ENCODE peak calls at places on chromosome 5, in ten cellular contexts. One of them, this sample, is unnamed.

GRCh38 chr5:34762321-34762871 is 76.6 kb upstream of the TTC23L start:
- DNase-seq in G401: no peak
- DNase-seq in natural killer cell: no peak
- DNase-seq in HEK293T: no peak
- DNase-seq in Right ventricle myocardium superior: peak; percentile 59
- DNase-seq in endothelial cell: no peak
- DNase-seq in pancreas: no peak
- DNase-seq in GDM1: no peak
- DNase-seq in activated T-helper 1 cell treated with anti-CD3 and anti-CD28 coated beads, Interleukin-2, amount 50 U/mL, for 16 hours: no peak
- DNase-seq in fibroblast of the conjunctiva: peak; percentile 95
- DNase-seq in this sample: no peak

GRCh38 chr5:139415221-139415861 is 11.5 kb upstream of the SPATA24 start:
- DNase-seq in activated T-helper 1 cell treated with anti-CD3 and anti-CD28 coated beads, Interleukin-2, amount 50 U/mL, for 16 hours: no peak
- DNase-seq in G401: peak; percentile 80
- DNase-seq in fibroblast of the conjunctiva: no peak
- DNase-seq in HEK293T: no peak
- DNase-seq in natural killer cell: no peak
- DNase-seq in Right ventricle myocardium superior: peak; percentile 74
- DNase-seq in pancreas: peak; percentile 33
- DNase-seq in GDM1: no peak
- DNase-seq in endothelial cell: no peak
- DNase-seq in this sample: peak; percentile 69

GRCh38 chr5:59709833-59710232 is 183.7 kb downstream of the PDE4D start:
- DNase-seq in natural killer cell: no peak
- DNase-seq in pancreas: no peak
- DNase-seq in G401: no peak
- DNase-seq in Right ventricle myocardium superior: no peak
- DNase-seq in HEK293T: no peak
- DNase-seq in GDM1: no peak
- DNase-seq in endothelial cell: no peak
- DNase-seq in fibroblast of the conjunctiva: peak; percentile 48
- DNase-seq in activated T-helper 1 cell treated with anti-CD3 and anti-CD28 coated beads, Interleukin-2, amount 50 U/mL, for 16 hours: no peak
- DNase-seq in this sample: no peak

GRCh38 chr5:165881259-165881658 is 2375.8 kb downstream of the MAT2B start:
- DNase-seq in pancreas: no peak
- DNase-seq in Right ventricle myocardium superior: no peak
- DNase-seq in GDM1: no peak
- DNase-seq in activated T-helper 1 cell treated with anti-CD3 and anti-CD28 coated beads, Interleukin-2, amount 50 U/mL, for 16 hours: no peak
- DNase-seq in fibroblast of the conjunctiva: no peak
- DNase-seq in endothelial cell: peak; percentile 6
- DNase-seq in HEK293T: no peak
- DNase-seq in natural killer cell: no peak
- DNase-seq in G401: no peak
- DNase-seq in this sample: peak; percentile 4

GRCh38 chr5:102865510-102866314 is 110.6 kb downstream of the PAM start:
- DNase-seq in GDM1: peak; percentile 58
- DNase-seq in Right ventricle myocardium superior: peak; percentile 85
- DNase-seq in fibroblast of the conjunctiva: peak; percentile 51
- DNase-seq in activated T-helper 1 cell treated with anti-CD3 and anti-CD28 coated beads, Interleukin-2, amount 50 U/mL, for 16 hours: no peak
- DNase-seq in natural killer cell: peak; percentile 71
- DNase-seq in G401: peak; percentile 66
- DNase-seq in pancreas: peak; percentile 45
- DNase-seq in endothelial cell: peak; percentile 54
- DNase-seq in HEK293T: peak; percentile 57
- DNase-seq in this sample: peak; percentile 55

GRCh38 chr5:180785151-180785781 is 17.3 kb downstream of the MGAT1 start:
- DNase-seq in Right ventricle myocardium superior: no peak
- DNase-seq in endothelial cell: no peak
- DNase-seq in fibroblast of the conjunctiva: no peak
- DNase-seq in activated T-helper 1 cell treated with anti-CD3 and anti-CD28 coated beads, Interleukin-2, amount 50 U/mL, for 16 hours: no peak
- DNase-seq in natural killer cell: no peak
- DNase-seq in HEK293T: no peak
- DNase-seq in G401: no peak
- DNase-seq in pancreas: no peak
- DNase-seq in GDM1: no peak
- DNase-seq in this sample: no peak

GRCh38 chr5:30413540-30413939 is 779.9 kb upstream of the CDH6 start:
- DNase-seq in Right ventricle myocardium superior: no peak
- DNase-seq in GDM1: no peak
- DNase-seq in endothelial cell: no peak
- DNase-seq in pancreas: no peak
- DNase-seq in fibroblast of the conjunctiva: no peak
- DNase-seq in natural killer cell: no peak
- DNase-seq in G401: no peak
- DNase-seq in activated T-helper 1 cell treated with anti-CD3 and anti-CD28 coated beads, Interleukin-2, amount 50 U/mL, for 16 hours: no peak
- DNase-seq in HEK293T: no peak
- DNase-seq in this sample: no peak

GRCh38 chr5:142597546-142598337 is 88.1 kb downstream of the FGF1 start:
- DNase-seq in Right ventricle myocardium superior: no peak
- DNase-seq in activated T-helper 1 cell treated with anti-CD3 and anti-CD28 coated beads, Interleukin-2, amount 50 U/mL, for 16 hours: no peak
- DNase-seq in HEK293T: peak; percentile 13
- DNase-seq in G401: no peak
- DNase-seq in endothelial cell: no peak
- DNase-seq in fibroblast of the conjunctiva: peak; percentile 48
- DNase-seq in GDM1: no peak
- DNase-seq in natural killer cell: no peak
- DNase-seq in pancreas: no peak
- DNase-seq in this sample: no peak

GRCh38 chr5:16120579-16120978 is 59.0 kb downstream of the MARCHF11 start:
- DNase-seq in G401: no peak
- DNase-seq in natural killer cell: no peak
- DNase-seq in pancreas: no peak
- DNase-seq in HEK293T: no peak
- DNase-seq in endothelial cell: no peak
- DNase-seq in fibroblast of the conjunctiva: no peak
- DNase-seq in activated T-helper 1 cell treated with anti-CD3 and anti-CD28 coated beads, Interleukin-2, amount 50 U/mL, for 16 hours: no peak
- DNase-seq in GDM1: no peak
- DNase-seq in Right ventricle myocardium superior: no peak
- DNase-seq in this sample: no peak

GRCh38 chr5:59357421-59357977 is 536.0 kb downstream of the PDE4D start:
- DNase-seq in natural killer cell: no peak
- DNase-seq in pancreas: no peak
- DNase-seq in endothelial cell: no peak
- DNase-seq in fibroblast of the conjunctiva: no peak
- DNase-seq in G401: no peak
- DNase-seq in GDM1: no peak
- DNase-seq in activated T-helper 1 cell treated with anti-CD3 and anti-CD28 coated beads, Interleukin-2, amount 50 U/mL, for 16 hours: no peak
- DNase-seq in Right ventricle myocardium superior: peak; percentile 44
- DNase-seq in HEK293T: peak; percentile 54
- DNase-seq in this sample: no peak

GRCh38 chr5:158955636-158956035 is 144.1 kb downstream of the EBF1 start:
- DNase-seq in natural killer cell: no peak
- DNase-seq in HEK293T: no peak
- DNase-seq in Right ventricle myocardium superior: no peak
- DNase-seq in fibroblast of the conjunctiva: no peak
- DNase-seq in GDM1: no peak
- DNase-seq in G401: no peak
- DNase-seq in endothelial cell: no peak
- DNase-seq in pancreas: no peak
- DNase-seq in activated T-helper 1 cell treated with anti-CD3 and anti-CD28 coated beads, Interleukin-2, amount 50 U/mL, for 16 hours: no peak
- DNase-seq in this sample: no peak

GRCh38 chr5:75286211-75286773 is 49.6 kb upstream of the ANKRD31 start:
- DNase-seq in HEK293T: no peak
- DNase-seq in natural killer cell: no peak
- DNase-seq in Right ventricle myocardium superior: no peak
- DNase-seq in G401: no peak
- DNase-seq in endothelial cell: no peak
- DNase-seq in GDM1: no peak
- DNase-seq in pancreas: no peak
- DNase-seq in activated T-helper 1 cell treated with anti-CD3 and anti-CD28 coated beads, Interleukin-2, amount 50 U/mL, for 16 hours: no peak
- DNase-seq in fibroblast of the conjunctiva: peak; percentile 10
- DNase-seq in this sample: no peak

GRCh38 chr5:56323505-56323904 is 90.4 kb upstream of the ANKRD55 start:
- DNase-seq in GDM1: no peak
- DNase-seq in G401: no peak
- DNase-seq in Right ventricle myocardium superior: no peak
- DNase-seq in activated T-helper 1 cell treated with anti-CD3 and anti-CD28 coated beads, Interleukin-2, amount 50 U/mL, for 16 hours: no peak
- DNase-seq in HEK293T: no peak
- DNase-seq in fibroblast of the conjunctiva: no peak
- DNase-seq in pancreas: no peak
- DNase-seq in endothelial cell: no peak
- DNase-seq in natural killer cell: no peak
- DNase-seq in this sample: no peak

GRCh38 chr5:50724-51499 is 41.1 kb upstream of the PLEKHG4B start:
- DNase-seq in G401: no peak
- DNase-seq in natural killer cell: no peak
- DNase-seq in activated T-helper 1 cell treated with anti-CD3 and anti-CD28 coated beads, Interleukin-2, amount 50 U/mL, for 16 hours: no peak
- DNase-seq in endothelial cell: no peak
- DNase-seq in fibroblast of the conjunctiva: no peak
- DNase-seq in HEK293T: no peak
- DNase-seq in Right ventricle myocardium superior: no peak
- DNase-seq in pancreas: no peak
- DNase-seq in GDM1: no peak
- DNase-seq in this sample: no peak

GRCh38 chr5:176638437-176638836 is 8.0 kb downstream of the EIF4E1B start:
- DNase-seq in G401: no peak
- DNase-seq in endothelial cell: no peak
- DNase-seq in GDM1: no peak
- DNase-seq in fibroblast of the conjunctiva: no peak
- DNase-seq in natural killer cell: no peak
- DNase-seq in pancreas: no peak
- DNase-seq in activated T-helper 1 cell treated with anti-CD3 and anti-CD28 coated beads, Interleukin-2, amount 50 U/mL, for 16 hours: no peak
- DNase-seq in Right ventricle myocardium superior: no peak
- DNase-seq in HEK293T: no peak
- DNase-seq in this sample: no peak

GRCh38 chr5:134417707-134418106 is 6.0 kb upstream of the CDKN2AIPNL start:
- DNase-seq in G401: no peak
- DNase-seq in activated T-helper 1 cell treated with anti-CD3 and anti-CD28 coated beads, Interleukin-2, amount 50 U/mL, for 16 hours: no peak
- DNase-seq in GDM1: no peak
- DNase-seq in HEK293T: no peak
- DNase-seq in Right ventricle myocardium superior: no peak
- DNase-seq in fibroblast of the conjunctiva: no peak
- DNase-seq in endothelial cell: no peak
- DNase-seq in natural killer cell: no peak
- DNase-seq in pancreas: no peak
- DNase-seq in this sample: no peak